ENCODE peak calls at places on chromosomes 16 and 17, in ten cellular contexts. M is stimulated activated naive B cell treated with anti-CD40 and anti-IgM and Interleukin-4, amounts not matched to agents 10 μg/mL and 1 μg/mL and 100 μg/mL, for 72 hours; I is NCI-H2029 treated with DMSO at 0.1 percent for 48 hours; K is Caki2; O is nucleus accumbens; B is activated CD4-positive, alpha-beta T cell treated with anti-CD3 and anti-CD28 coated beads, Interleukin-2, amount 50 U/mL, for 1 hour; J is ELF-1; T is NCI-H1694 treated with DMSO at 0.1 percent for 48 hours; G is cardiac muscle cell; U is SJCRH30. N is an unnamed sample.

GRCh38 chr16:1787056-1787321 is 4.2 kb downstream of the NUBP2 start:
- DNase-seq in J (no peak), M (no peak), U (no peak), K (no peak), O (no peak), I (no peak), B (no peak), T (no peak), G (no peak), N (no peak)

GRCh38 chr17:40019140-40019991 is 4.1 kb downstream of the CSF3 start:
- DNase-seq in U (no peak), G (peak), B (no peak), I (no peak), O (no peak), T (no peak), J (no peak), K (no peak), M (no peak), N (no peak)

GRCh38 chr17:57876023-57876865 is 26.4 kb upstream of the MRPS23 start:
- DNase-seq in O (no peak), I (no peak), J (peak), B (no peak), G (no peak), U (no peak), K (no peak), T (no peak), M (no peak), N (no peak)

GRCh38 chr17:52124561-52124960 is 34.0 kb downstream of the CA10 start:
- DNase-seq in U (no peak), K (no peak), M (no peak), O (no peak), G (no peak), I (no peak), T (no peak), B (no peak), J (no peak), N (no peak)

GRCh38 chr17:4233668-4234258 is 30.0 kb downstream of the ANKFY1 start:
- DNase-seq in M (no peak), U (no peak), B (no peak), I (no peak), K (no peak), G (no peak), O (no peak), J (no peak), T (no peak), N (no peak)

GRCh38 chr17:19316756-19317358 is 45.7 kb downstream of the B9D1 start:
- DNase-seq in M (no peak), B (no peak), G (no peak), K (no peak), T (no peak), O (no peak), J (no peak), U (no peak), I (no peak), N (no peak)

GRCh38 chr16:8572919-8573724 is 17.2 kb downstream of the TMEM114 start:
- DNase-seq in B (no peak), U (peak), K (peak), O (peak), J (peak), T (no peak), I (no peak), G (peak), M (no peak), N (peak)

GRCh38 chr16:88515405-88515804 is 54.8 kb upstream of the ZC3H18 start:
- DNase-seq in O (no peak), G (no peak), B (no peak), U (no peak), J (no peak), M (no peak), K (no peak), T (no peak), I (no peak), N (no peak)

GRCh38 chr16:23948949-23949392 is 113.2 kb downstream of the PRKCB start:
- DNase-seq in G (no peak), J (no peak), B (peak), I (peak), U (no peak), K (no peak), M (no peak), O (no peak), T (no peak), N (no peak)

GRCh38 chr17:37648555-37648954 is 5.3 kb upstream of the DDX52 start:
- DNase-seq in G (peak), U (no peak), B (no peak), T (no peak), O (no peak), K (peak), M (no peak), J (no peak), I (no peak), N (no peak)

GRCh38 chr17:28756025-28756804 is 12.4 kb downstream of the TRAF4 start:
- DNase-seq in I (no peak), U (no peak), M (no peak), K (no peak), O (no peak), J (no peak), T (no peak), B (no peak), G (no peak), N (no peak)

GRCh38 chr16:56779956-56780355 is 50.0 kb downstream of the NUP93 start:
- DNase-seq in J (no peak), G (no peak), K (no peak), I (no peak), M (no peak), T (no peak), U (peak), O (no peak), B (no peak), N (no peak)

GRCh38 chr17:1541367-1541904 is 21.2 kb downstream of the PITPNA start:
- DNase-seq in B (no peak), I (no peak), G (no peak), J (no peak), M (no peak), T (no peak), O (no peak), K (no peak), U (no peak), N (no peak)

GRCh38 chr17:42438600-42439567 is 15.8 kb upstream of the CAVIN1 start:
- DNase-seq in M (peak), G (peak), U (no peak), T (peak), K (no peak), O (no peak), I (no peak), J (no peak), B (peak), N (no peak)

GRCh38 chr16:77191259-77191969 is 424 bp downstream of the MON1B start:
- DNase-seq in M (no peak), G (peak), K (no peak), T (no peak), I (no peak), B (peak), U (no peak), O (no peak), J (no peak), N (peak)

GRCh38 chr17:73165616-73166404 is 1.0 kb downstream of the SSTR2 start:
- DNase-seq in O (no peak), G (no peak), U (no peak), T (no peak), I (no peak), M (no peak), B (no peak), K (no peak), J (peak), N (no peak)

GRCh38 chr16:20726661-20727060 is 15.0 kb downstream of the THUMPD1 start:
- DNase-seq in G (no peak), U (no peak), B (no peak), J (no peak), O (no peak), M (no peak), K (no peak), I (no peak), T (no peak), N (no peak)

GRCh38 chr17:78041401-78042179 is 83.1 kb downstream of the TNRC6C start:
- DNase-seq in G (peak), K (no peak), M (no peak), T (peak), J (no peak), B (no peak), I (no peak), U (peak), O (no peak), N (no peak)

GRCh38 chr16:3358884-3359283 is 3.2 kb downstream of the OR2C1 start:
- DNase-seq in J (no peak), O (no peak), B (no peak), K (no peak), I (no peak), U (peak), G (no peak), M (no peak), T (no peak), N (no peak)

GRCh38 chr16:30786115-30786935 is 680 bp downstream of the ZNF629 start:
- DNase-seq in I (no peak), B (no peak), G (peak), U (peak), M (no peak), K (peak), T (no peak), O (no peak), J (peak), N (peak)

GRCh38 chr17:77083547-77083946 is 57.2 kb upstream of the SEC14L1 start:
- DNase-seq in O (no peak), T (no peak), G (no peak), U (peak), B (no peak), K (no peak), M (no peak), J (no peak), I (no peak), N (no peak)

GRCh38 chr16:30342751-30343490 is 12.2 kb downstream of the CD2BP2 start:
- DNase-seq in O (no peak), J (no peak), B (no peak), K (no peak), G (no peak), M (no peak), T (no peak), U (no peak), I (no peak), N (no peak)

GRCh38 chr17:32451879-32452278 is 7.6 kb downstream of the PSMD11 start:
- DNase-seq in G (no peak), I (no peak), O (no peak), U (no peak), B (no peak), T (no peak), M (no peak), J (no peak), K (no peak), N (no peak)

GRCh38 chr17:10857976-10858375 is 20.1 kb upstream of the PIRT start:
- DNase-seq in G (no peak), U (no peak), M (no peak), K (no peak), T (no peak), O (no peak), J (no peak), B (no peak), I (no peak), N (no peak)

GRCh38 chr17:17055286-17056166 is 13.3 kb downstream of the MPRIP start:
- DNase-seq in K (no peak), I (no peak), G (no peak), T (no peak), J (no peak), O (no peak), U (no peak), B (no peak), M (no peak), N (no peak)

GRCh38 chr16:85657267-85657650 is 31.5 kb downstream of the GINS2 start:
- DNase-seq in J (no peak), U (no peak), B (no peak), T (no peak), G (no peak), I (no peak), M (no peak), K (no peak), O (no peak), N (no peak)

GRCh38 chr17:3588104-3588503 is 21.1 kb downstream of the TRPV1 start:
- DNase-seq in O (no peak), G (no peak), I (no peak), J (no peak), K (no peak), M (no peak), U (no peak), T (no peak), B (no peak), N (no peak)

GRCh38 chr17:36849871-36850348 is 87.4 kb upstream of the LHX1 start:
- DNase-seq in B (no peak), K (peak), O (no peak), T (no peak), M (no peak), G (peak), I (no peak), U (peak), J (peak), N (peak)

GRCh38 chr16:85428168-85428898 is 184.8 kb upstream of the GSE1 start:
- DNase-seq in M (no peak), B (peak), U (peak), G (peak), J (peak), T (peak), O (no peak), K (no peak), I (no peak), N (peak)

GRCh38 chr17:4743898-4744297 is 4.2 kb upstream of the CXCL16 start:
- DNase-seq in U (no peak), O (no peak), J (no peak), G (no peak), I (no peak), K (no peak), B (no peak), M (no peak), T (no peak), N (no peak)

GRCh38 chr17:37759014-37759637 is 14.3 kb upstream of the HNF1B start:
- DNase-seq in G (no peak), T (no peak), U (no peak), K (peak), B (no peak), O (no peak), M (no peak), J (no peak), I (no peak), N (no peak)

N was measured in K562.